ENCODE peak calls at places on chromosomes 3 and 15, in nine cellular contexts. Z is stimulated activated CD8-positive, alpha-beta memory T cell treated with anti-CD3 and anti-CD28 coated beads, Interleukin-4, amount 100 ng/mL, for 1 hour; K is stimulated activated CD4-positive, alpha-beta T cell treated with anti-CD3 and anti-CD28 coated beads, Interleukin-2, amount 100 ng/mL, for 48 hours; P is NCI-H146; O is skeletal muscle cell; H is NCI-H1417 treated with DMSO at 0.1 percent for 48 hours; I is mesothelial cell of epicardium; J is fibroblast of villous mesenchyme; A is iris pigment epithelial cell. G is an unnamed sample.

GRCh38 chr3:121574449-121574848 is 6.7 kb downstream of the ARGFX start:
- DNase-seq in Z (no peak), K (no peak), P (peak; percentile 76), O (no peak), H (no peak), I (no peak), J (peak; percentile 10), A (peak; percentile 69), G (no peak)

GRCh38 chr15:68795298-68795848 is 25.3 kb downstream of the ANP32A start:
- DNase-seq in Z (no peak), K (peak; percentile 54), P (no peak), O (peak; percentile 53), H (no peak), I (peak; percentile 44), J (peak; percentile 91), A (peak; percentile 86), G (no peak)

GRCh38 chr3:55659701-55660100 is 172.6 kb upstream of the WNT5A start:
- DNase-seq in Z (no peak), K (no peak), P (no peak), O (no peak), H (no peak), I (no peak), J (no peak), A (no peak), G (no peak)

GRCh38 chr15:101437209-101437608 is 52.3 kb downstream of the PCSK6 start:
- DNase-seq in Z (no peak), K (no peak), P (no peak), O (no peak), H (no peak), I (no peak), J (no peak), A (no peak), G (no peak)

GRCh38 chr15:62928242-62928995 is 114.1 kb upstream of the TPM1 start:
- DNase-seq in Z (no peak), K (no peak), P (no peak), O (peak; percentile 72), H (no peak), I (no peak), J (peak; percentile 86), A (peak; percentile 93), G (no peak)

GRCh38 chr3:170330366-170330765 is 27.1 kb upstream of the SKIL start:
- DNase-seq in Z (no peak), K (no peak), P (no peak), O (no peak), H (no peak), I (no peak), J (no peak), A (peak; percentile 29), G (no peak)

GRCh38 chr15:99426431-99427105 is 139.2 kb upstream of the MEF2A start:
- DNase-seq in Z (no peak), K (no peak), P (no peak), O (no peak), H (no peak), I (no peak), J (no peak), A (no peak), G (no peak)

GRCh38 chr15:98241032-98241554 is 280.6 kb downstream of the ARRDC4 start:
- DNase-seq in Z (no peak), K (no peak), P (no peak), O (no peak), H (no peak), I (no peak), J (no peak), A (no peak), G (no peak)

GRCh38 chr3:156536524-156537316 is 18.2 kb downstream of the SSR3 start:
- DNase-seq in Z (no peak), K (no peak), P (no peak), O (no peak), H (no peak), I (no peak), J (no peak), A (peak; percentile 41), G (no peak)

GRCh38 chr15:49953421-49953820 is 165.6 kb downstream of the ATP8B4 start:
- DNase-seq in Z (no peak), K (no peak), P (no peak), O (no peak), H (no peak), I (no peak), J (no peak), A (no peak), G (no peak)

GRCh38 chr3:15796771-15797599 is 794 bp downstream of the ANKRD28 start:
- DNase-seq in Z (no peak), K (no peak), P (peak; percentile 7), O (peak; percentile 57), H (no peak), I (no peak), J (peak; percentile 69), A (peak; percentile 72), G (no peak)

GRCh38 chr15:80609111-80609510 is 86.0 kb upstream of the ABHD17C start:
- DNase-seq in Z (no peak), K (no peak), P (no peak), O (no peak), H (no peak), I (no peak), J (no peak), A (no peak), G (no peak)

GRCh38 chr3:130014526-130014925 is 40.0 kb downstream of the TRH start:
- DNase-seq in Z (no peak), K (no peak), P (no peak), O (peak; percentile 33), H (no peak), I (no peak), J (peak; percentile 21), A (no peak), G (no peak)

GRCh38 chr15:63553388-63553791 is 43.8 kb upstream of the FBXL22 start:
- DNase-seq in Z (no peak), K (no peak), P (no peak), O (peak; percentile 90), H (no peak), I (no peak), J (peak; percentile 98), A (peak; percentile 99), G (no peak)

GRCh38 chr3:45137656-45138181 is 8.5 kb downstream of the CDCP1 start:
- DNase-seq in Z (no peak), K (no peak), P (no peak), O (no peak), H (no peak), I (no peak), J (peak; percentile 64), A (no peak), G (no peak)

GRCh38 chr3:188319569-188319968 is 165.6 kb downstream of the LPP start:
- DNase-seq in Z (no peak), K (no peak), P (no peak), O (no peak), H (no peak), I (no peak), J (peak; percentile 28), A (no peak), G (no peak)

G was measured in NCI-H1048.